ENCODE peak calls at places on chromosomes 12 and 14, in eight cellular contexts. N, B, O, V, E, T, P and G are unnamed samples.

GRCh38 chr14:65356327-65356836 is 56.1 kb upstream of the FUT8 start:
- DNase-seq in N (peak; percentile 14), B (no peak), O (peak; percentile 92), V (no peak), E (no peak), T (no peak), P (no peak), G (peak; percentile 71)

GRCh38 chr12:71581206-71581605 is 82.4 kb downstream of the ZFC3H1 start:
- DNase-seq in N (no peak), B (no peak), O (no peak), V (no peak), E (no peak), T (no peak), P (no peak), G (no peak)

GRCh38 chr12:131927110-131928079 is 1.7 kb upstream of the PUS1 start:
- DNase-seq in N (peak; percentile 14), B (no peak), O (no peak), V (no peak), E (no peak), T (no peak), P (no peak), G (no peak)

GRCh38 chr12:34406228-34406995 is 384.1 kb downstream of the ALG10 start:
- DNase-seq in N (peak; percentile 0), B (peak; percentile 28), O (no peak), V (peak; percentile 3), E (no peak), T (peak; percentile 61), P (no peak), G (no peak)

GRCh38 chr12:84408936-84409335 is 503.7 kb downstream of the SLC6A15 start:
- DNase-seq in N (no peak), B (no peak), O (no peak), V (no peak), E (no peak), T (no peak), P (no peak), G (no peak)

GRCh38 chr12:109445224-109445623 is 31.9 kb downstream of the KCTD10 start:
- DNase-seq in N (no peak), B (no peak), O (peak; percentile 61), V (no peak), E (no peak), T (no peak), P (no peak), G (no peak)

GRCh38 chr14:101497910-101498860 is 63.1 kb upstream of the DIO3 start:
- DNase-seq in N (no peak), B (no peak), O (no peak), V (peak; percentile 44), E (no peak), T (peak; percentile 68), P (no peak), G (no peak)

GRCh38 chr14:66634876-66635275 is 126.9 kb downstream of the GPHN start:
- DNase-seq in N (no peak), B (no peak), O (no peak), V (no peak), E (no peak), T (no peak), P (no peak), G (no peak)

GRCh38 chr14:102829106-102829505 is 51.9 kb downstream of the TRAF3 start:
- DNase-seq in N (no peak), B (no peak), O (peak; percentile 92), V (no peak), E (no peak), T (no peak), P (no peak), G (no peak)

GRCh38 chr12:5088586-5089264 is 45.0 kb downstream of the KCNA5 start:
- DNase-seq in N (no peak), B (no peak), O (peak; percentile 91), V (no peak), E (no peak), T (no peak), P (no peak), G (peak; percentile 87)

GRCh38 chr14:79018846-79019245 is 848.7 kb downstream of the NRXN3 start:
- DNase-seq in N (no peak), B (no peak), O (peak; percentile 82), V (no peak), E (no peak), T (no peak), P (no peak), G (peak; percentile 1)

GRCh38 chr12:9674226-9674590 is 4.7 kb downstream of the CLEC2D start:
- DNase-seq in N (no peak), B (no peak), O (no peak), V (no peak), E (no peak), T (no peak), P (no peak), G (no peak)

GRCh38 chr12:128077917-128078298 is 189.1 kb upstream of the TMEM132C start:
- DNase-seq in N (no peak), B (no peak), O (no peak), V (no peak), E (no peak), T (peak; percentile 28), P (no peak), G (no peak)

GRCh38 chr14:76836029-76836630 is 9.9 kb downstream of the LRRC74A start:
- DNase-seq in N (no peak), B (no peak), O (no peak), V (peak; percentile 89), E (no peak), T (peak; percentile 84), P (no peak), G (no peak)

GRCh38 chr12:25502071-25502555 is 51.0 kb downstream of the LMNTD1 start:
- DNase-seq in N (no peak), B (no peak), O (peak; percentile 10), V (no peak), E (no peak), T (no peak), P (no peak), G (no peak)

GRCh38 chr14:64053694-64054669 is 201.2 kb downstream of the SYNE2 start:
- DNase-seq in N (no peak), B (no peak), O (peak; percentile 34), V (no peak), E (no peak), T (no peak), P (no peak), G (peak; percentile 30)

GRCh38 chr12:46664771-46665287 is 161.0 kb downstream of the SLC38A4 start:
- DNase-seq in N (no peak), B (no peak), O (peak; percentile 96), V (no peak), E (peak; percentile 7), T (no peak), P (peak; percentile 24), G (peak; percentile 46)

GRCh38 chr14:72882047-72882446 is 11.9 kb downstream of the DPF3 start:
- DNase-seq in N (no peak), B (no peak), O (no peak), V (no peak), E (no peak), T (peak; percentile 8), P (no peak), G (no peak)

GRCh38 chr14:72880820-72881219 is 13.1 kb downstream of the DPF3 start:
- DNase-seq in N (no peak), B (no peak), O (no peak), V (no peak), E (no peak), T (no peak), P (no peak), G (no peak)

GRCh38 chr14:72883109-72883508 is 10.8 kb downstream of the DPF3 start:
- DNase-seq in N (no peak), B (no peak), O (no peak), V (no peak), E (no peak), T (peak; percentile 59), P (no peak), G (no peak)

GRCh38 chr14:72884386-72884785 is 9.5 kb downstream of the DPF3 start:
- DNase-seq in N (no peak), B (no peak), O (no peak), V (no peak), E (no peak), T (peak; percentile 17), P (no peak), G (no peak)

DNA sequence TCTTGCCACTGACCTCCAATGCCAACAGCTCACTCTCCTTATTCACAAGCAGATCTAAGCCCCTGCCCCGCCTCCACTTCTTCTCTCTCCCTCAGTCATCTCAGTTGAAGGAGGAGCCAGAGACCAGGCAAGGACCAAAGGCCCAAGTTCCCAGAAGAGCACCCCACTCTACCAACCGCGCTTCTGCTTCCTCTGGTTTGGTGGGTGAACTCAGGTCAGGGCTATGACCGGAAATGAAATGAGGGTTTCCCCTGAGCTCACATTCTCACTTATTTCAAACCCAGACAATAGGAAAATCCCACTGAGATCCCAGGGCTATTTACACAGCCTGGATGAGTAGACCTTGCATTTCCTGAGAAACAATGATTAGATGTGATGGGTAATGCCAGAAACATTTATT is 9.9 kb downstream of the DPF3 start:
- DNase-seq in N (no peak), B (no peak), O (peak; percentile 55), V (peak; percentile 64), E (peak; percentile 60), T (peak; percentile 39), P (no peak), G (no peak)
- TF ChIP-seq POLR2A in N (no peak), B (no peak), O (no peak), V (no peak), E (no peak), T (no peak), P (no peak), G (no peak)

GRCh38 chr12:49060237-49061156 is at the start of gene KMT2D:
- DNase-seq in N (peak; percentile 90), B (peak; percentile 95), O (peak; percentile 96), V (peak; percentile 96), E (peak; percentile 59), T (peak; percentile 97), P (peak; percentile 89), G (peak; percentile 90)
- TF ChIP-seq POLR2A in N (peak; percentile 88), B (peak; percentile 50), O (peak; percentile 48), V (no peak), E (peak; percentile 80), T (peak; percentile 17), P (peak; percentile 37), G (peak; percentile 36)

GRCh38 chr14:89304972-89305703 is 111.9 kb downstream of the FOXN3 start:
- DNase-seq in N (no peak), B (no peak), O (peak; percentile 78), V (no peak), E (peak; percentile 65), T (no peak), P (peak; percentile 56), G (no peak)
- TF ChIP-seq POLR2A in N (no peak), B (no peak), O (no peak), V (no peak), E (peak; percentile 48), T (no peak), P (no peak), G (no peak)

GRCh38 chr14:88552859-88553258 is 1.9 kb downstream of the PTPN21 start:
- DNase-seq in N (no peak), B (no peak), O (no peak), V (no peak), E (no peak), T (no peak), P (no peak), G (no peak)

GRCh38 chr14:88551936-88552565 is 2.8 kb downstream of the PTPN21 start:
- DNase-seq in N (no peak), B (no peak), O (peak; percentile 19), V (peak; percentile 43), E (no peak), T (no peak), P (peak; percentile 24), G (no peak)

GRCh38 chr14:88553886-88554457 is 835 bp downstream of the PTPN21 start:
- DNase-seq in N (no peak), B (no peak), O (peak; percentile 8), V (peak; percentile 58), E (no peak), T (no peak), P (peak; percentile 9), G (no peak)

GRCh38 chr14:88550078-88550477 is 4.7 kb downstream of the PTPN21 start:
- DNase-seq in N (no peak), B (no peak), O (no peak), V (peak; percentile 26), E (no peak), T (no peak), P (no peak), G (no peak)

GRCh38 chr14:88551094-88551870 is 3.5 kb downstream of the PTPN21 start:
- DNase-seq in N (peak; percentile 33), B (peak; percentile 83), O (peak; percentile 82), V (peak; percentile 85), E (no peak), T (peak; percentile 96), P (peak; percentile 75), G (no peak)
- TF ChIP-seq POLR2A in N (peak; percentile 20), B (peak; percentile 29), O (no peak), V (no peak), E (no peak), T (no peak), P (peak; percentile 44), G (no peak)